ENCODE peak calls at places on chromosomes 6 and 20, in ten cellular contexts. R, W, O, B, F, H, N, D, Q and L are unnamed samples.

GRCh38 chr6:100622907-100623692 is 158.4 kb upstream of the SIM1 start:
- DNase-seq in R (peak), W (no peak), O (no peak), B (no peak), F (no peak), H (no peak), N (no peak), D (no peak), Q (no peak), L (no peak)

GRCh38 chr6:168075216-168075615 is 3.8 kb downstream of the FRMD1 start:
- DNase-seq in R (no peak), W (no peak), O (no peak), B (no peak), F (no peak), H (no peak), N (no peak), D (no peak), Q (no peak), L (no peak)

GRCh38 chr6:66663127-66663526 is 956.1 kb upstream of the EYS start:
- DNase-seq in R (no peak), W (no peak), O (no peak), B (no peak), F (no peak), H (no peak), N (no peak), D (no peak), Q (no peak), L (no peak)

GRCh38 chr20:17024513-17025105 is 202.2 kb upstream of the PCSK2 start:
- DNase-seq in R (no peak), W (no peak), O (no peak), B (peak), F (no peak), H (no peak), N (no peak), D (no peak), Q (no peak), L (no peak)

GRCh38 chr20:10219452-10219791 is 792 bp downstream of the SNAP25 start:
- DNase-seq in R (peak), W (peak), O (no peak), B (peak), F (peak), H (peak), N (peak), D (no peak), Q (peak), L (peak)

GRCh38 chr6:52922161-52922560 is 12.7 kb upstream of the GSTA3 start:
- DNase-seq in R (no peak), W (no peak), O (no peak), B (no peak), F (no peak), H (no peak), N (no peak), D (no peak), Q (no peak), L (no peak)

GRCh38 chr6:34491091-34491430 is 25.2 kb downstream of the PACSIN1 start:
- DNase-seq in R (peak), W (no peak), O (no peak), B (no peak), F (no peak), H (no peak), N (no peak), D (no peak), Q (peak), L (no peak)

GRCh38 chr20:52595492-52595891 is 376.7 kb upstream of the TSHZ2 start:
- DNase-seq in R (no peak), W (no peak), O (no peak), B (no peak), F (no peak), H (no peak), N (no peak), D (no peak), Q (no peak), L (no peak)

GRCh38 chr6:53922571-53922981 is 127.8 kb downstream of the LRRC1 start:
- DNase-seq in R (no peak), W (no peak), O (no peak), B (peak), F (no peak), H (no peak), N (no peak), D (no peak), Q (no peak), L (no peak)

GRCh38 chr6:125858427-125859320 is 67.9 kb downstream of the NCOA7 start:
- DNase-seq in R (peak), W (peak), O (peak), B (peak), F (peak), H (peak), N (peak), D (peak), Q (no peak), L (no peak)

GRCh38 chr6:6610031-6610591 is 21.6 kb downstream of the LY86 start:
- DNase-seq in R (no peak), W (no peak), O (no peak), B (no peak), F (no peak), H (no peak), N (no peak), D (peak), Q (no peak), L (no peak)

GRCh38 chr6:115969207-115969929 is 91.3 kb downstream of the FRK start:
- DNase-seq in R (peak), W (peak), O (no peak), B (peak), F (no peak), H (no peak), N (peak), D (no peak), Q (no peak), L (no peak)

GRCh38 chr6:117916483-117916882 is 9.4 kb downstream of the SLC35F1 start:
- DNase-seq in R (no peak), W (no peak), O (no peak), B (no peak), F (no peak), H (no peak), N (no peak), D (no peak), Q (no peak), L (no peak)

GRCh38 chr20:19241440-19241839 is 29.0 kb downstream of the SLC24A3 start:
- DNase-seq in R (peak), W (no peak), O (no peak), B (no peak), F (no peak), H (no peak), N (no peak), D (no peak), Q (no peak), L (no peak)

GRCh38 chr6:163263998-163264661 is 150.4 kb upstream of the QKI start:
- DNase-seq in R (no peak), W (peak), O (no peak), B (no peak), F (no peak), H (no peak), N (peak), D (no peak), Q (no peak), L (no peak)

DNA sequence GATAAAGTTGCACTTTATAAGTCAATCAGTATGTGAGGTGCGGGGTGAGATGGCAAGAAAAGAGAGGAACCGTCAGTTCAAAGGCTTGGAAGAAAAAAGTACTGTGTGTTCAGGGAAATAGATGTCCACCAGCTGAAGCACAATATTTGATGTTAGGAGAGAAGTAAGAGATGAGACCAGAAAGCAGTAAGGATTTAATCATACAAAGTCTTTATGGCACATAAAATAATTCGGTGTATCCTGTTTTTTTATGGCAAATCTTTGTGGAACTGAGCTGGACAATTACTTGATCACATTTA is 197.2 kb downstream of the FAXC start:
- DNase-seq in R (no peak), W (no peak), O (no peak), B (no peak), F (no peak), H (no peak), N (no peak), D (no peak), Q (no peak), L (no peak)
- TF ChIP-seq CTCF in R (no peak), W (no peak), O (no peak), B (peak), F (no peak), H (no peak), N (no peak), D (no peak), Q (no peak), L (no peak)

GRCh38 chr20:2864626-2865025 is 8.7 kb upstream of the PTPRA start:
- DNase-seq in R (no peak), W (no peak), O (no peak), B (no peak), F (no peak), H (no peak), N (no peak), D (no peak), Q (no peak), L (no peak)

GRCh38 chr20:2866236-2866635 is 7.0 kb upstream of the PTPRA start:
- DNase-seq in R (no peak), W (no peak), O (no peak), B (no peak), F (no peak), H (no peak), N (no peak), D (no peak), Q (no peak), L (no peak)

GRCh38 chr20:2865101-2865500 is 8.2 kb upstream of the PTPRA start:
- DNase-seq in R (no peak), W (no peak), O (no peak), B (no peak), F (no peak), H (no peak), N (no peak), D (no peak), Q (no peak), L (no peak)

GRCh38 chr20:2867081-2867860 is 6.0 kb upstream of the PTPRA start:
- DNase-seq in R (no peak), W (no peak), O (no peak), B (no peak), F (no peak), H (no peak), N (no peak), D (no peak), Q (no peak), L (no peak)

GRCh38 chr20:2865630-2866029 is 7.7 kb upstream of the PTPRA start:
- DNase-seq in R (no peak), W (no peak), O (no peak), B (no peak), F (no peak), H (no peak), N (no peak), D (no peak), Q (no peak), L (no peak)
- TF ChIP-seq CTCF in R (no peak), W (no peak), O (no peak), B (peak), F (no peak), H (no peak), N (no peak), D (no peak), Q (no peak), L (no peak)

DNA sequence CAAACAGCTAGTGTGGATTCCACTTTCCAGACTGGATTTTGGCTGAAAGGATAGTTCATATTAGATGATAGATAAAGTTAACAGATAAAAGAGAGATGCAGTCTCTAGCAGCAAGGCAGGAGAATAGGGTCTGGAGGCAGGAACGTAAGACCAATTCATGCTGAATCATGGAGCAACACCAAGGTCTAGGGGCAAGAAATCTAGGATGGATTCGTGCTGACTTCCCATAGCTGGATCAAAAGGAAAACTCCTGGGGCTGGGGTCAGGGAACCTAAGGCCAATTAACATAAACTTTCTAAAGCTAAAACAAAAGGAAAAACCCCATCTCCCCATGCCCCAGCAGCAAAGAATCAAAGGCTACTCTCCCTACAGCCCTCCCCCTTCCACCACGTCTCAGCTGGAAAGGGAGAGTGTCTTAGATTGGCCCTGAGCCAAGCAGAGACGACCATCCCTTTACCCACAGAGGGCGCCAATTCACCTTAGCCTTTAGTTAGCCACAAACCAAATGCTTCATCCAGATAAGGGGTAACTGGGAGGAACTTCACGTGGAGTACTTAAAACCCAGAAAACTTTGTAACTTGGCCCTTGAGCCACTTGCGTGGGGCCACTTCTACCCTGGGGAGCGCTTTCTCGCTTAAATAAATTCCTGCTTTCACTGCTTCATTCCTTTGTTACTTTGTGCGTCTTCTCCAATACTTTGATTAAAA is 7.6 kb downstream of the TREM1 start:
- DNase-seq in R (peak), W (peak), O (peak), B (peak), F (peak), H (peak), N (peak), D (no peak), Q (no peak), L (no peak)
- TF ChIP-seq CTCF in R (peak), W (peak), O (peak), B (peak), F (peak), H (peak), N (peak), D (peak), Q (peak), L (peak)

DNA sequence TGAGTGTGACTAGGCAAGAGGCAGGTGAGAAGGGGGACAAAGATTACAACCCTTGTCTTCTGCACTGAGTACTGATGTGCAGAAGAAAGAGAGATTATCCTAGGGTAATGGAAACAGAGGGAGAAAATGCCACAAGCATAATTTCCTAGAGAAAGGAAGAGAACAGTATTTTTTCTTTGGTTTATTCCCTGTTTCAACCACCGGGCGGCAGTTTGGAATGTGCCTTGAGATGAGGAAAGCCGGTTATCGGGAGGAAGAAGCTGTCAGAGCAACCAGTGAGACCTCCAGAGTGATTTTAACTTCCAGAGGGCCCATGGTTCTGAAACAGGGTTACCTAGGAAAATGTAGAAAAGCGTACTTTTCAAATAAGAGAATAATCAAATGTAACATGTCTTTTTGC is 121.4 kb downstream of the REV3L start:
- DNase-seq in R (peak), W (peak), O (no peak), B (peak), F (no peak), H (peak), N (peak), D (no peak), Q (no peak), L (no peak)
- TF ChIP-seq CTCF in R (peak), W (no peak), O (peak), B (peak), F (peak), H (peak), N (peak), D (peak), Q (peak), L (peak)

DNA sequence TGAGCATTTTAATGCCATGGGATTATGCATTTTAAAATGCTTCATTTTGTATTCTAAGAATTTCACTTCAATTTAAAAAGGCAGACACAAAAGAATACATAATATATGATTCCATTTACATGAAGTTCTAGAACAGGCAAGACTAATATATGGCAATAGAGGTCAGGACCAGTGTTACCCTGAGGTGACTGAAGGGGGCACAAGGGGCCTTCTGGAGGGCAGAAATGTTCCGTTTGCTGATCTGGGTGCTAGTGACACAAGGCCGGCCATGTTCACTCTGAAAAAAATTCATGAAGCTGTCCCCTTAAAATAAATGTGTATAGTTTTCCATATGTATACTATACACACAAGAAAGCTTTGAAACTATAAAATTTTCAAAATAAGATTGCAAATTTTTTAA is 28.5 kb downstream of the TASP1 start:
- DNase-seq in R (peak), W (peak), O (no peak), B (peak), F (no peak), H (no peak), N (no peak), D (no peak), Q (no peak), L (no peak)
- TF ChIP-seq CTCF in R (no peak), W (no peak), O (no peak), B (peak), F (no peak), H (no peak), N (no peak), D (peak), Q (no peak), L (peak)

DNA sequence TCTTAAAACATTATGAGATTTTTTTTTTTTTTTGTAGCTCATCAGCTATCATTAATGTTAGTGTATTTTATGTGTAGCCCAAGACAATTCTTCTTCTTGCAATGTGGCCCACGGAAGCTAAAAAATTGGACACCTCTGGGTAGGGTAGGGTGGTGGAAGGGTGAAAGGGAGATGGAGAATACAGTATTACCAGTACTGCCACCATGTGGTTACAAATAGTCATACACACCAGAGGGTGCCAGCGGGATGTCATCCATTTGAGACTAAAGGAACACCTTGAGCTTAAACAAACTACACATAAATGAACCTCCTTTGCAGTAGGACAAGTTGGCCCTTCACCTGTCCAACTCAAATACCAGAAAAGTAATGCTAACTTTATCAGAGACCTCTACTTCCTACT is 601.9 kb downstream of the HTR1B start:
- DNase-seq in R (peak), W (peak), O (no peak), B (peak), F (no peak), H (peak), N (peak), D (no peak), Q (no peak), L (no peak)
- TF ChIP-seq CTCF in R (peak), W (peak), O (no peak), B (peak), F (peak), H (no peak), N (no peak), D (peak), Q (no peak), L (peak)

DNA sequence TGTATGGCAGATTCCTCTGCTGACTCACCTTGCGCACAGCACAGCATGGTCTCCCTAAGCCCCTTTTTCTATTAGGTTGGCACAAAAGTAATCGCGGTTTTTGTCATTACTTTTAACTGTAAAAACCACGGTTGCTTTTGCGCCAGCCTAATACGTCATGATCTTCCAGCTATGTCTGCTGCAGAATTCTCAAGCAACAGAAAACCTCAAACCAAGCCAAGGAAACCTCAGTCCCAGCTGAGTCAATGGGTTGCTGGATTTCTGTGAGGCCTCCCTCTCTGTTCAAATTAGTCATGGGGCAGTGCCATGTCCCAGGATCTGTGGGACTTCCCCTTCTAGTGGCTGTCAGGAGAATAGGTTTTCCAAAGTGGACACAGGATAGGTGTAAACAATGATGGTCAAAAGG is 15.7 kb upstream of the ENPP1 start:
- DNase-seq in R (no peak), W (no peak), O (no peak), B (peak), F (no peak), H (no peak), N (no peak), D (no peak), Q (no peak), L (no peak)
- TF ChIP-seq CTCF in R (no peak), W (no peak), O (no peak), B (peak), F (no peak), H (no peak), N (no peak), D (no peak), Q (no peak), L (no peak)

GRCh38 chr20:40797425-40797824 is 108.4 kb upstream of the MAFB start:
- DNase-seq in R (peak), W (peak), O (peak), B (peak), F (no peak), H (peak), N (no peak), D (no peak), Q (no peak), L (no peak)
- TF ChIP-seq CTCF in R (peak), W (peak), O (peak), B (peak), F (no peak), H (peak), N (peak), D (peak), Q (no peak), L (peak)